ENCODE peak calls at places on chromosome 10, in ten cellular contexts. F, P, T, R, S, L, B, D, A and W are unnamed samples.

GRCh38 chr10:92238586-92239098 is 52.2 kb downstream of the CPEB3 start:
- DNase-seq in F (no peak), P (peak; percentile 48), T (peak; percentile 82), R (peak; percentile 17), S (no peak), L (no peak), B (peak; percentile 88), D (no peak), A (no peak), W (no peak)

GRCh38 chr10:111186385-111186784 is 109.6 kb downstream of the ADRA2A start:
- DNase-seq in F (no peak), P (no peak), T (no peak), R (no peak), S (no peak), L (no peak), B (no peak), D (no peak), A (no peak), W (no peak)

GRCh38 chr10:116444527-116445142 is 17.0 kb downstream of the PNLIPRP3 start:
- DNase-seq in F (peak; percentile 49), P (no peak), T (no peak), R (peak; percentile 42), S (no peak), L (peak; percentile 31), B (no peak), D (peak; percentile 13), A (no peak), W (peak; percentile 42)

GRCh38 chr10:69901623-69902505 is 100.2 kb downstream of the COL13A1 start:
- DNase-seq in F (peak; percentile 92), P (peak; percentile 27), T (no peak), R (peak; percentile 30), S (no peak), L (peak; percentile 77), B (peak; percentile 19), D (no peak), A (no peak), W (peak; percentile 57)

GRCh38 chr10:55631071-55631654 is 729.9 kb downstream of the ZWINT start:
- DNase-seq in F (peak; percentile 88), P (peak; percentile 65), T (no peak), R (no peak), S (peak; percentile 80), L (peak; percentile 87), B (peak; percentile 27), D (no peak), A (peak; percentile 33), W (peak; percentile 57)

GRCh38 chr10:91582063-91582673 is 50.7 kb downstream of the PPP1R3C start:
- DNase-seq in F (no peak), P (no peak), T (no peak), R (no peak), S (no peak), L (no peak), B (no peak), D (no peak), A (peak; percentile 49), W (no peak)

GRCh38 chr10:87659571-87660483 is at the start of gene PAPSS2:
- DNase-seq in F (peak; percentile 83), P (peak; percentile 66), T (peak; percentile 80), R (peak; percentile 54), S (peak; percentile 88), L (peak; percentile 71), B (peak; percentile 46), D (peak; percentile 38), A (peak; percentile 72), W (peak; percentile 65)

GRCh38 chr10:68144709-68145108 is 35.4 kb downstream of the MYPN start:
- DNase-seq in F (no peak), P (no peak), T (no peak), R (no peak), S (no peak), L (no peak), B (no peak), D (no peak), A (no peak), W (no peak)

GRCh38 chr10:48240196-48240595 is 34.3 kb downstream of the FRMPD2 start:
- DNase-seq in F (no peak), P (no peak), T (no peak), R (no peak), S (no peak), L (no peak), B (no peak), D (no peak), A (no peak), W (no peak)

GRCh38 chr10:71717056-71717755 is 2.4 kb downstream of the C10orf105 start:
- DNase-seq in F (peak; percentile 73), P (no peak), T (no peak), R (no peak), S (no peak), L (no peak), B (no peak), D (no peak), A (no peak), W (no peak)

GRCh38 chr10:14254368-14254767 is 76.4 kb downstream of the FRMD4A start:
- DNase-seq in F (no peak), P (no peak), T (no peak), R (no peak), S (no peak), L (no peak), B (peak; percentile 56), D (no peak), A (no peak), W (no peak)

DNA sequence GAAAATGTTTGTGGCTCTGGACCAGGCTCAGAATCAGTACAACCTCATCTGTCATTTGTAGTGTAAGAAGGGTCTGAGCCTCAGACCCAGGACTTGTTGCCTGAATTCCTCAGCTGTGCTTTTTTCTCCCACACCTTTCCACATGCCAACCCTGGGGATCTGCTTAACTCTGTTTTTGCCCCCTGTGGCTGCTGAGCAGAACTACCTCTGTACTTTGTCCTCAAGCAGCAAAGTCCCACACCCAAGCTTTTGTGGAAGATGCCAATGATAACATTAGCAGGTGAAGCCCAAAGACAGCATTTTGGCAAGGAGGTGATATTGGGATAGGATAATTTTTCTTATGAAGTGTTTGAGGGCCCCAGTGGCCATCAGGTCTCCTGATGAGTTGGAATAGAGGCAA is 5.8 kb upstream of the CYP2C18 start:
- DNase-seq in F (no peak), P (no peak), T (no peak), R (no peak), S (no peak), L (no peak), B (no peak), D (no peak), A (no peak), W (no peak)
- TF ChIP-seq CTCF in F (peak; percentile 14), P (no peak), T (no peak), R (peak; percentile 17), S (no peak), L (no peak), B (peak; percentile 7), D (no peak), A (no peak), W (no peak)

DNA sequence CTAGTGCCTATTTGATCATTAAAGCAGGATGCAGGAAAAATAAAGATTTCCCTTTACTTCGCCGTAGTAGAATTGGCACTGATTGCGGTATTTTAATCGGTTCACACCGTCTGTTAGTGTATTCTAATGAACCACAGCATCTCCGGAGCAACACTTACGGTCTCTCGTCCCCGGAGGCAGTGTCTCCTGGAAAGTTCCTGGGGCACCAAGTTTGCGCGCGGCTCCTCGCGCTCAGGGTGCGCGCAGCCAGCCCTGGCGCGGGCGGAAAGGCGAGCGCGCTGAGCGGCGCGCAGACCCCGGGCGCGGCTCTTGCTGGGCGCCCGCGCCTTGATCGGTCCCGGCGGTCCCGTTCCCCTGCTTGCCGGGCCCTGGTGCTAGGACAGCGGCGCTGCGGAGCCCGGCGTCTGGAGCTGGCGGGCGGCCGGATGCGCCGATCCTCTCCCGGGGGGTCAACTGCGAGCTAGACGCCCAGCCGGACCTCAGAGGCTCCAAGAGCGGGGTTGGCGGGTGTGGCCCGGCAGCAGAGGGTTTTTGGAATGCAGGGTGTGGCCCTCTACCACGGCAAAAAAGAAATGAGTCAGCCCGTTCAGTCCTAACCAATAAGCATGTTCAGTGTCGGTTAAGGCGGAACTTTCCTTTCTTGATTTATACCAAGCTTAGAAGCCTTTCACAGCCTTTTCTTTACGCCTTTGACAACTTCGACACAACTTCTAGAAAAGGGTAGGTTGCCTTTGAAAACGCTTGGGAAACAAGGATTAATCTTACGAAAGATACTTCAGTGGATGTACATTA is 166.8 kb upstream of the ASAH2 start:
- DNase-seq in F (peak; percentile 76), P (peak; percentile 23), T (peak; percentile 88), R (peak; percentile 93), S (peak; percentile 86), L (peak; percentile 73), B (peak; percentile 91), D (peak; percentile 52), A (peak; percentile 79), W (peak; percentile 81)
- TF ChIP-seq CTCF in F (peak; percentile 13), P (no peak), T (no peak), R (no peak), S (no peak), L (no peak), B (no peak), D (no peak), A (no peak), W (no peak)

GRCh38 chr10:77037735-77038411 is 599.7 kb downstream of the KCNMA1 start:
- DNase-seq in F (no peak), P (no peak), T (no peak), R (peak; percentile 5), S (no peak), L (no peak), B (no peak), D (no peak), A (no peak), W (no peak)
- TF ChIP-seq CTCF in F (no peak), P (no peak), T (no peak), R (no peak), S (no peak), L (no peak), B (no peak), D (no peak), A (no peak), W (no peak)

GRCh38 chr10:113285291-113285690 is 267.6 kb upstream of the HABP2 start:
- DNase-seq in F (no peak), P (no peak), T (no peak), R (no peak), S (no peak), L (no peak), B (no peak), D (no peak), A (no peak), W (no peak)

GRCh38 chr10:113287592-113287991 is 265.3 kb upstream of the HABP2 start:
- DNase-seq in F (no peak), P (no peak), T (no peak), R (no peak), S (no peak), L (no peak), B (no peak), D (no peak), A (no peak), W (no peak)

GRCh38 chr10:113284635-113285034 is 268.2 kb upstream of the HABP2 start:
- DNase-seq in F (no peak), P (no peak), T (no peak), R (no peak), S (no peak), L (no peak), B (no peak), D (no peak), A (no peak), W (no peak)

GRCh38 chr10:113279262-113279661 is 273.6 kb upstream of the HABP2 start:
- DNase-seq in F (no peak), P (no peak), T (no peak), R (no peak), S (no peak), L (no peak), B (no peak), D (no peak), A (no peak), W (no peak)

DNA sequence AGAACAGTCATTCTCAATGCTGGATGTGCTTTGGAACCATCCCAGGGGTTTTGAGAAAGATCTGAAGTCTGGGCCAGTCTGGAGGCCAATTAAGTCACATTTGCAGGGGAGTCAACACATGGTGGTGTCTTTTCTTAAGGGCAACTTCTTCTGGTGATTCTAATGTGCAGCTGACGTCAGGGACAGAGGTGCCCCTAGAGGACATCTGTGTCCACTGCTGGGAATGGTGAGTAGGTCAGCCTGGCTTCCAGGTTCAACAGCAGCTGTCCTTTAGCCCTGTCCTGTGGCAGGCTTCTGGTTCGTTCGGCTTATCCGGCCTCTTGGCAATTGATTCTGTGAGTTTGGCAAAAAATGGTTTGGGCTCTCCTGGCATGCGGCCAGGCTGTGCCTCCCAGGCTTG is 269.7 kb upstream of the HABP2 start:
- DNase-seq in F (no peak), P (no peak), T (no peak), R (no peak), S (no peak), L (peak; percentile 22), B (no peak), D (no peak), A (no peak), W (no peak)
- TF ChIP-seq CTCF in F (no peak), P (no peak), T (no peak), R (no peak), S (no peak), L (no peak), B (no peak), D (no peak), A (no peak), W (no peak)